ENCODE peak calls at places on chromosomes 2 and 18, in six cellular contexts. X is heart left ventricle, S is uterus, W is GM12878, Y is A549, B is thyroid gland. F is an unnamed sample. For H3K9me3, the result is how much of the 10 kb centered on the place peaks cover.

GRCh38 chr2:100018794-100019193 is 123.6 kb downstream of the AFF3 start:
- DNase-seq in S (no peak), X (no peak), B (no peak), Y (no peak), W (no peak), F (no peak)

GRCh38 chr2:111222204-111222866 is 101.6 kb downstream of the BCL2L11 start:
- DNase-seq in X (no peak), W (no peak), Y (no peak), B (no peak), S (no peak), F (no peak)

GRCh38 chr18:26133652-26134051 is at the start of gene PSMA8:
- DNase-seq in B (no peak), S (no peak), X (peak), Y (no peak), W (no peak), F (no peak)

GRCh38 chr2:99974275-99974674 is 168.1 kb downstream of the AFF3 start:
- DNase-seq in W (no peak), Y (no peak), B (no peak), X (no peak), S (no peak), F (no peak)

GRCh38 chr2:7097353-7097895 is 180.2 kb downstream of the RNF144A start:
- DNase-seq in S (peak), B (peak), X (peak), W (peak), Y (peak), F (no peak)

GRCh38 chr2:61970807-61971556 is 65.5 kb downstream of the COMMD1 start:
- DNase-seq in S (no peak), B (peak), Y (no peak), W (no peak), X (no peak), F (no peak)

GRCh38 chr2:3805120-3805519 is 101.7 kb downstream of the DCDC2C start:
- DNase-seq in X (no peak), W (no peak), S (no peak), Y (peak), B (peak), F (no peak)

GRCh38 chr2:42072349-42073118 is 24.7 kb downstream of the PKDCC start:
- DNase-seq in W (no peak), S (no peak), X (peak), Y (no peak), B (no peak), F (no peak)

GRCh38 chr2:138722316-138722715 is 57.9 kb downstream of the NXPH2 start:
- DNase-seq in Y (no peak), S (no peak), B (peak), X (no peak), W (no peak), F (no peak)

GRCh38 chr2:163142618-163143017 is 304.1 kb upstream of the KCNH7 start:
- DNase-seq in B (no peak), Y (no peak), W (no peak), S (no peak), X (no peak), F (no peak)

GRCh38 chr18:23307567-23308295 is 145.4 kb upstream of the RIOK3 start:
- DNase-seq in W (peak), X (no peak), S (peak), B (no peak), Y (no peak), F (no peak)

GRCh38 chr2:230794472-230794871 is 70.3 kb upstream of the ITM2C start:
- DNase-seq in X (no peak), W (no peak), Y (no peak), B (no peak), S (no peak), F (no peak)

GRCh38 chr2:205746408-205746785 is 64.1 kb downstream of the NRP2 start:
- DNase-seq in B (peak), Y (peak), W (no peak), X (no peak), S (no peak), F (no peak)

GRCh38 chr18:37156330-37156942 is 327.5 kb downstream of the KIAA1328 start:
- DNase-seq in S (no peak), W (no peak), Y (no peak), B (no peak), X (no peak), F (no peak)

GRCh38 chr2:226639550-226639949 is 160.1 kb downstream of the IRS1 start:
- DNase-seq in Y (no peak), W (no peak), B (no peak), X (no peak), S (no peak), F (no peak)

GRCh38 chr2:156006721-156007618 is 325.6 kb downstream of the NR4A2 start:
- DNase-seq in X (no peak), Y (no peak), S (no peak), B (no peak), W (no peak), F (no peak)

GRCh38 chr2:29389686-29390085 is 274.5 kb downstream of the CLIP4 start:
- DNase-seq in W (no peak), S (no peak), X (no peak), B (no peak), Y (no peak), F (no peak)

GRCh38 chr2:232890896-232891601 is 21.0 kb downstream of the SNORC start:
- DNase-seq in W (no peak), S (no peak), Y (no peak), B (peak), X (no peak), F (no peak)

GRCh38 chr18:48166971-48167370 is 236.5 kb upstream of the SMAD2 start:
- DNase-seq in Y (no peak), X (peak), W (no peak), S (peak), B (no peak), F (no peak)

GRCh38 chr2:158681816-158682215 is 113.3 kb upstream of the DAPL1 start:
- DNase-seq in Y (no peak), W (no peak), X (no peak), S (no peak), B (no peak), F (no peak)

GRCh38 chr18:6835345-6835744 is 105.8 kb downstream of the ARHGAP28 start:
- DNase-seq in Y (no peak), S (no peak), X (no peak), W (no peak), B (no peak), F (no peak)

GRCh38 chr2:212911011-212911410 is 240.4 kb downstream of the IKZF2 start:
- DNase-seq in Y (no peak), B (no peak), W (no peak), S (no peak), X (no peak), F (no peak)

GRCh38 chr2:129024796-129025195 is 706.1 kb upstream of the HS6ST1 start:
- DNase-seq in S (no peak), X (no peak), Y (no peak), B (no peak), W (no peak), F (no peak)

GRCh38 chr2:144166743-144167142 is 353.2 kb downstream of the ZEB2 start:
- DNase-seq in W (no peak), B (no peak), Y (no peak), X (no peak), S (no peak), F (no peak)

GRCh38 chr2:198639580-198639979 is 818.2 kb downstream of the SATB2 start:
- DNase-seq in B (no peak), W (no peak), X (no peak), S (no peak), Y (no peak), F (no peak)

GRCh38 chr2:157628532-157629415 is at the start of gene ACVR1C:
- DNase-seq in Y (peak), W (no peak), S (peak), B (peak), X (peak), F (no peak)

GRCh38 chr2:180519276-180519675 is 461.1 kb upstream of the UBE2E3 start:
- DNase-seq in B (no peak), W (no peak), S (no peak), X (no peak), Y (peak), F (no peak)

GRCh38 chr2:163717993-163718680 is 17.7 kb downstream of the FIGN start:
- DNase-seq in X (no peak), W (no peak), B (no peak), S (no peak), Y (no peak), F (no peak)

GRCh38 chr2:165069131-165069530 is 113.8 kb upstream of the SLC38A11 start:
- DNase-seq in S (no peak), Y (no peak), B (no peak), X (no peak), W (no peak), F (no peak)

GRCh38 chr2:222707689-222708273 is 36.3 kb downstream of the MOGAT1 start:
- DNase-seq in W (no peak), X (no peak), B (no peak), Y (peak), S (no peak), F (no peak)

GRCh38 chr2:38261569-38262513 is 115.2 kb downstream of the ATL2 start:
- DNase-seq in X (no peak), B (peak), W (peak), S (no peak), Y (no peak), F (no peak)

GRCh38 chr2:216553841-216554240 is 55.2 kb downstream of the RPL37A start:
- DNase-seq in S (no peak), X (no peak), W (no peak), Y (no peak), B (no peak), F (no peak)

GRCh38 chr2:64488050-64488974 is 34.4 kb downstream of the LGALSL start:
- DNase-seq in Y (peak), S (peak), X (peak), B (peak), W (peak), F (no peak)

GRCh38 chr2:16211341-16211740 is 271.0 kb downstream of the MYCN start:
- DNase-seq in X (no peak), W (no peak), B (no peak), Y (no peak), S (no peak), F (no peak)

GRCh38 chr2:235043762-235044500 is 92.1 kb downstream of the SH3BP4 start:
- DNase-seq in W (no peak), Y (no peak), X (no peak), S (no peak), B (no peak), F (no peak)

GRCh38 chr2:240869109-240869955 is 708 bp downstream of the AGXT start:
- DNase-seq in B (no peak), S (no peak), Y (no peak), W (no peak), X (no peak), F (no peak)

GRCh38 chr2:181036848-181037603 is 56.6 kb downstream of the UBE2E3 start:
- DNase-seq in S (no peak), Y (no peak), W (no peak), X (no peak), B (no peak), F (no peak)

GRCh38 chr2:218218409-218219185 is 1.6 kb downstream of the ARPC2 start:
- DNase-seq in B (no peak), Y (no peak), W (peak), X (no peak), S (no peak), F (no peak)

GRCh38 chr2:218219934-218220333 is 2.9 kb downstream of the ARPC2 start:
- DNase-seq in B (no peak), W (no peak), Y (no peak), S (no peak), X (no peak), F (no peak)

GRCh38 chr2:218216336-218216673 is 684 bp upstream of the ARPC2 start:
- DNase-seq in X (peak), B (peak), S (peak), W (no peak), Y (no peak), F (no peak)

GRCh38 chr2:218217366-218218309 is 649 bp downstream of the ARPC2 start:
- DNase-seq in Y (peak), W (no peak), X (peak), S (peak), B (peak), F (no peak)

DNA sequence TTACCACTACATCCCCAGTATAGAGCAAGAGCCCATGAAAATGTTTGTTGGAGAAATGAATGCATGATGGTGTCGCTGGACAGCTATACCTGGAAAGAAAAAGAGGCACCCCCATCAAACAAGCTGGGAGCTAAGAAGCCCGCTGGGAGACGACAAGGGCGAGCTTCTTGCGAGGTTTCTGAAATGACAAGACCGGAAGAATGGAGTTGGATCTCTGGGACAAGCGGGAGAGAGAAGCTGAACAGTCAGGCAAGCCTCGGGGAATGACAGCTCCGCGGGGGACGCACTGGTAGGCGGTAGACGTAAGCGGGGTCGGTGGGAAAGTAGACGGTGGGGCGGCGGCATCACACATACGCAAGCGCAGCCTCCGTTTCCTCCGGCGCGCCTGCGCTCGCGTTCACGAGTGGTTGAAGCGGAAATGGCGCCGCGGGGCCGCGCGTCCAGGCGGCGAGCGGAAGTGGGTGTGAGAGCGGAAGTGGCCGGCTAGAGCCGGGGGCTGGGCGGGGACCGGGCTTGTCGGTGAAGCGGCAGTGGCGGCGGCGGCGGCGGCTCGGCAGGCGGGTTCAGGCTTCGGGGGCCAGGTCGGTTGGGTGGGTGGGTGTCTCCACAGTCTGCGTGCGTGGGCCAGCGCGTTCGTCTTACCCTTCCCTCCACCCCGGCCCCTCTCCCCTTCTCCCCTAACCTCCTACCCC is at the start of gene ARPC2:
- DNase-seq in B (peak), Y (peak), X (peak), W (peak), S (peak), F (peak)
- TF ChIP-seq CTCF in B (no peak), Y (no peak), X (no peak), W (no peak), S (no peak), F (no peak)

DNA sequence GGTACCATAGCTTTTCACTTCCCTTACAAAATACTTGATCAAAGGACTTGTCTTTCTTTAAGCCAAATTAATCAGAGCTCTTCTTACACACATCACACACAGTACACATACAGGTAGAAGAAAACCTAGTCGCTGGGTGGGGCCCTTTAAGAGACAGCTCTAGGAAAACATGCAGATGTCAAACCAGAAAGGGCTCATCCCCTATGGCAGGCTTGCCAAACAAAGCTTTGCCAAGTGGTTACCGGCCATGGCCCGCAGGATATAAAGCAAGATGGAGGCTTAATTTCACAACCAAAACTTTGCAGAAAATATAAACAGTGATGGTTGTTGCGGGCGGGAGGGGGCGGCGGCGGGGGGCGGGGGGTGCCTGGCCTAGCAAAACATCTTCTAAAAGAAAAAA is 2156.0 kb upstream of the PIK3C3 start:
- DNase-seq in W (no peak), S (no peak), Y (peak), B (no peak), X (no peak), F (no peak)
- H3K4me3 ChIP-seq in W (no peak), S (no peak), Y (peak), B (no peak), X (no peak), F (no peak)

DNA sequence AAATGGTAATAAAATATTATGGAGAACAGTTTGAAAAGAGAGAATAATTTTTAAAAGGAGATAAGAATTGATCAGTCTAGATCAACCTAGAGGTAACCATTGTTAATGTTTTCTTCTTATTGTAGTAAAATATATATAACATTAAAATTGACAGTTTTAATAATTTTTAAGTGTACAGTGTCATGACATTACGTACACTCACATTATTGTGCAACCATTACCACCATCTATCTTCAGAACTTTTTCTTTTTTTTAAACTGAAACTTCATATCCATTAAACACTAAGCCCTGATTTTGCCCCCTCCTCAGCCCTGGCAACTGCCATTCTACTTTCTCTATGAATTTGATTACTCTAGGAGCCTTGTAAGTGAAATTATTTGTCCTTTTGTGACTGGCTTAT is 121.1 kb downstream of the LDLRAD4 start:
- DNase-seq in W (no peak), X (no peak), B (no peak), S (no peak), Y (no peak), F (no peak)
- H3K9me3 ChIP-seq in W (under half), X (under half), B (under half), S (under half), Y (under half), F (under half)

GRCh38 chr2:27621524-27621923 is 7.3 kb downstream of the CCDC121 start:
- DNase-seq in X (no peak), S (no peak), Y (peak), W (no peak), B (no peak), F (no peak)
- TF ChIP-seq CTCF in X (no peak), S (no peak), Y (no peak), W (no peak), B (no peak), F (no peak)

DNA sequence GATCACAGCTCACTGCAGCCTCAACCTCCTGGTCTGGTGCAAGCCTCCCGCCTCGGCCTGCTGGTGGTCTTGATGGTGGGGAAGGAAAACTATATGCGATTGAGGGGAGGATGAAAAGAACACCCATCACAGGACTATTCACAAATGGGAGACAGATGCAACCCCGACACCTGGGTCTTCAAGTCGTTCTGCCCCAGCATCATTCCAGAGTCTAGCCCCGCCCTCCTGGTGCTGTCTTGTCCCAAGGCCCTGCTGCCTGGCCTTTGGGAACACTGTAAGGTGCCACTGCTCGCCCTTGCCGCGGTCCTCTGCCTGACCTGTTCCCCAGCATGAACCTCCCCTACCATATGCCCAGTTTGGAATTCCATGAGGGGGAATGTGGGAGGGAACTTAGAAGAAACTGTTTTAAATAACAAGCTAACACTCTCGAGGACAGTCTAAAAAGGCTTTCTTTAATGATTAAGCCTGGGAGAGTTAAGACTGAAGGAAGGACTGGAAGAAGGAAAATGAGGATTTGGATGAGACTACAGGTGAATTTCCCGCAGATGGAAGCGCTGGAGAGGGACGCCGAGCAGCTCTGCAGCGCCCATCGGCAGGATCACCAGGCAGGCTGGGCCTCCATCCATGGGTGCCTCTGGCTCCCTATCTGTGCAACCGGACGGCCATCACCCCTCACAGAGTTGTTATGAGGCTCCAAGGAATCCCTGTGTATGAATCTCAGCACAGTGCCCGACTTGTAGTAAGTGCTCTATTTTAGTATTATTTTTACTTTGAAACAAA is 75.0 kb downstream of the MEX3C start:
- DNase-seq in X (no peak), B (no peak), S (no peak), Y (no peak), W (no peak), F (no peak)
- H3K4me3 ChIP-seq in X (no peak), B (no peak), S (no peak), Y (no peak), W (no peak), F (no peak)

DNA sequence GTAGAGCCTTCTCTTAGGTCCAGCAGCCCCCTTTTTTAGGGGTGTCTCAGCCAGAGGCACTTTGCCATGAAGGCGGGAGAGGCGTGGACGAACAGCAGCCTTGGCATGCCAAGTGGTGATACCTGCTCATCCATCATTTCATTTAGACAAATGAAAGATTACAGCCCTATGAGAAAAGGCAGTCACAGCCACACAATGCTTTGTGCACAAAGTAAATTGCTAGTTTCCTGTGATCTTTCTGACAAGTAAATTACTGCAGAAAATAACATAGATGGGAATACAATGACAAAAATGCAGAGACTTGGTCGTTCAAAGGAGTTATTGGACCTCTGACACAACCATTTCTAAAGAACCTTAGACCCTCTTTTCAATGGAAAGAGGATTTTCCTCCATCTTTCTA is 94.9 kb downstream of the RND3 start:
- DNase-seq in S (no peak), X (no peak), W (no peak), Y (no peak), B (no peak), F (no peak)
- H3K9me3 ChIP-seq in S (under half), X (under half), W (under half), Y (under half), B (under half), F (under half)

F was measured in ascending aorta.